ENCODE peak calls at places on chromosome 4, in eight cellular contexts. Z is H9; O is effector CD4-positive, alpha-beta T cell; B is Kasumi-1; P is AG04450; E is activated CD4-positive, alpha-beta T cell treated with anti-CD3 and anti-CD28 coated beads, Interleukin-2, amount 10 ng/mL, durations not matched to agents 7 days and 5 days; K is iris pigment epithelial cell; N is OCI-M1. U is an unnamed sample.

GRCh38 chr4:837772-838171 is 11.8 kb upstream of the CPLX1 start:
- DNase-seq in Z (no peak), O (no peak), B (no peak), P (no peak), E (no peak), K (no peak), N (peak), U (no peak)

GRCh38 chr4:84325625-84326024 is 173.5 kb downstream of the NKX6-1 start:
- DNase-seq in Z (no peak), O (no peak), B (no peak), P (no peak), E (no peak), K (no peak), N (no peak), U (no peak)

GRCh38 chr4:75107703-75108612 is 175.0 kb downstream of the PARM1 start:
- DNase-seq in Z (no peak), O (no peak), B (peak), P (no peak), E (no peak), K (no peak), N (peak), U (no peak)

GRCh38 chr4:42460043-42460442 is 62.8 kb downstream of the SHISA3 start:
- DNase-seq in Z (no peak), O (no peak), B (no peak), P (no peak), E (no peak), K (no peak), N (no peak), U (no peak)

GRCh38 chr4:139297001-139297410 is 4.3 kb upstream of the NAA15 start:
- DNase-seq in Z (no peak), O (no peak), B (no peak), P (no peak), E (no peak), K (peak), N (peak), U (no peak)

GRCh38 chr4:33709247-33709646 is 2535.1 kb downstream of the ARAP2 start:
- DNase-seq in Z (no peak), O (no peak), B (no peak), P (peak), E (no peak), K (peak), N (peak), U (no peak)

GRCh38 chr4:98630804-98631454 is 27.5 kb downstream of the TSPAN5 start:
- DNase-seq in Z (no peak), O (no peak), B (no peak), P (no peak), E (no peak), K (no peak), N (no peak), U (no peak)

GRCh38 chr4:47674173-47674572 is 163.7 kb downstream of the CORIN start:
- DNase-seq in Z (no peak), O (no peak), B (no peak), P (no peak), E (no peak), K (peak), N (no peak), U (no peak)